ENCODE peak calls at places on chromosome 3, in nine cellular contexts. One of them, this sample, is unnamed.

GRCh38 chr3:11544413-11545181 is 99.1 kb downstream of the VGLL4 start:
- DNase-seq in H7: peak; percentile 78
- DNase-seq in DND-41: no peak
- DNase-seq in cardiac fibroblast: peak; percentile 58
- DNase-seq in pancreas: no peak
- DNase-seq in transverse colon: no peak
- DNase-seq in mammary epithelial cell: no peak
- DNase-seq in thoracic aorta: no peak
- DNase-seq in SJSA1: peak; percentile 77
- DNase-seq in this sample: no peak

GRCh38 chr3:48899298-48899697 is 616 bp upstream of the SLC25A20 start:
- DNase-seq in SJSA1: no peak
- DNase-seq in cardiac fibroblast: no peak
- DNase-seq in thoracic aorta: no peak
- DNase-seq in transverse colon: no peak
- DNase-seq in DND-41: peak; percentile 56
- DNase-seq in H7: no peak
- DNase-seq in pancreas: no peak
- DNase-seq in mammary epithelial cell: no peak
- DNase-seq in this sample: no peak

GRCh38 chr3:146342971-146343370 is 92.1 kb upstream of the PLSCR4 start:
- DNase-seq in thoracic aorta: no peak
- DNase-seq in SJSA1: no peak
- DNase-seq in transverse colon: no peak
- DNase-seq in mammary epithelial cell: no peak
- DNase-seq in pancreas: no peak
- DNase-seq in H7: no peak
- DNase-seq in cardiac fibroblast: peak; percentile 46
- DNase-seq in DND-41: no peak
- DNase-seq in this sample: no peak

GRCh38 chr3:136232413-136232812 is 17.7 kb upstream of the PCCB start:
- DNase-seq in SJSA1: no peak
- DNase-seq in mammary epithelial cell: no peak
- DNase-seq in transverse colon: no peak
- DNase-seq in cardiac fibroblast: no peak
- DNase-seq in pancreas: no peak
- DNase-seq in H7: no peak
- DNase-seq in thoracic aorta: no peak
- DNase-seq in DND-41: no peak
- DNase-seq in this sample: no peak

GRCh38 chr3:72947715-72948507 is 48.7 kb upstream of the PPP4R2 start:
- DNase-seq in H7: no peak
- DNase-seq in transverse colon: no peak
- DNase-seq in SJSA1: no peak
- DNase-seq in cardiac fibroblast: no peak
- DNase-seq in DND-41: no peak
- DNase-seq in mammary epithelial cell: no peak
- DNase-seq in thoracic aorta: no peak
- DNase-seq in pancreas: no peak
- DNase-seq in this sample: no peak

GRCh38 chr3:126979076-126979628 is 3.8 kb upstream of the PLXNA1 start:
- DNase-seq in pancreas: no peak
- DNase-seq in SJSA1: no peak
- DNase-seq in thoracic aorta: no peak
- DNase-seq in DND-41: no peak
- DNase-seq in mammary epithelial cell: no peak
- DNase-seq in H7: no peak
- DNase-seq in cardiac fibroblast: no peak
- DNase-seq in transverse colon: no peak
- DNase-seq in this sample: no peak

GRCh38 chr3:124492824-124493223 is 237.4 kb upstream of the UMPS start:
- DNase-seq in transverse colon: peak; percentile 69
- DNase-seq in cardiac fibroblast: peak; percentile 29
- DNase-seq in DND-41: peak; percentile 17
- DNase-seq in H7: peak; percentile 44
- DNase-seq in pancreas: peak; percentile 45
- DNase-seq in SJSA1: no peak
- DNase-seq in thoracic aorta: no peak
- DNase-seq in mammary epithelial cell: peak; percentile 68
- DNase-seq in this sample: no peak

GRCh38 chr3:149771652-149772271 is 19.5 kb upstream of the COMMD2 start:
- DNase-seq in DND-41: peak; percentile 47
- DNase-seq in thoracic aorta: peak; percentile 15
- DNase-seq in pancreas: peak; percentile 15
- DNase-seq in cardiac fibroblast: peak; percentile 59
- DNase-seq in SJSA1: peak; percentile 55
- DNase-seq in transverse colon: peak; percentile 43
- DNase-seq in mammary epithelial cell: no peak
- DNase-seq in H7: peak; percentile 53
- DNase-seq in this sample: no peak

GRCh38 chr3:42874749-42875148 is 930 bp downstream of the CYP8B1 start:
- DNase-seq in cardiac fibroblast: no peak
- DNase-seq in transverse colon: no peak
- DNase-seq in thoracic aorta: no peak
- DNase-seq in H7: no peak
- DNase-seq in SJSA1: no peak
- DNase-seq in DND-41: no peak
- DNase-seq in pancreas: no peak
- DNase-seq in mammary epithelial cell: no peak
- DNase-seq in this sample: no peak

GRCh38 chr3:146065573-146066006 is 95.4 kb downstream of the PLOD2 start:
- DNase-seq in DND-41: peak; percentile 7
- DNase-seq in pancreas: peak; percentile 6
- DNase-seq in mammary epithelial cell: peak; percentile 24
- DNase-seq in cardiac fibroblast: peak; percentile 85
- DNase-seq in H7: no peak
- DNase-seq in SJSA1: no peak
- DNase-seq in thoracic aorta: no peak
- DNase-seq in transverse colon: no peak
- DNase-seq in this sample: no peak

GRCh38 chr3:167776144-167776685 is 40.7 kb downstream of the SERPINI1 start:
- DNase-seq in transverse colon: no peak
- DNase-seq in DND-41: no peak
- DNase-seq in thoracic aorta: no peak
- DNase-seq in SJSA1: no peak
- DNase-seq in mammary epithelial cell: no peak
- DNase-seq in cardiac fibroblast: no peak
- DNase-seq in H7: no peak
- DNase-seq in pancreas: no peak
- DNase-seq in this sample: no peak

GRCh38 chr3:151217208-151217607 is 14.2 kb upstream of the GPR171 start:
- DNase-seq in H7: no peak
- DNase-seq in thoracic aorta: no peak
- DNase-seq in transverse colon: no peak
- DNase-seq in cardiac fibroblast: no peak
- DNase-seq in mammary epithelial cell: no peak
- DNase-seq in SJSA1: no peak
- DNase-seq in pancreas: no peak
- DNase-seq in DND-41: no peak
- DNase-seq in this sample: no peak

GRCh38 chr3:135051409-135051946 is 256.4 kb downstream of the EPHB1 start:
- DNase-seq in pancreas: no peak
- DNase-seq in thoracic aorta: no peak
- DNase-seq in transverse colon: no peak
- DNase-seq in H7: no peak
- DNase-seq in mammary epithelial cell: no peak
- DNase-seq in DND-41: no peak
- DNase-seq in SJSA1: no peak
- DNase-seq in cardiac fibroblast: no peak
- DNase-seq in this sample: no peak

GRCh38 chr3:9884555-9885165 is 4.6 kb upstream of the CIDEC start:
- DNase-seq in pancreas: no peak
- DNase-seq in thoracic aorta: no peak
- DNase-seq in H7: no peak
- DNase-seq in DND-41: no peak
- DNase-seq in mammary epithelial cell: peak; percentile 91
- DNase-seq in SJSA1: peak; percentile 67
- DNase-seq in cardiac fibroblast: peak; percentile 96
- DNase-seq in transverse colon: no peak
- DNase-seq in this sample: no peak

GRCh38 chr3:23203651-23204111 is 554 bp downstream of the UBE2E2 start:
- DNase-seq in mammary epithelial cell: peak; percentile 41
- DNase-seq in DND-41: peak; percentile 8
- DNase-seq in thoracic aorta: no peak
- DNase-seq in SJSA1: no peak
- DNase-seq in transverse colon: peak; percentile 11
- DNase-seq in H7: peak; percentile 44
- DNase-seq in pancreas: peak; percentile 2
- DNase-seq in cardiac fibroblast: no peak
- DNase-seq in this sample: no peak

GRCh38 chr3:18424213-18424861 is 802 bp downstream of the SATB1 start:
- DNase-seq in SJSA1: no peak
- DNase-seq in thoracic aorta: no peak
- DNase-seq in cardiac fibroblast: no peak
- DNase-seq in transverse colon: peak; percentile 15
- DNase-seq in H7: peak; percentile 44
- DNase-seq in mammary epithelial cell: no peak
- DNase-seq in DND-41: peak; percentile 40
- DNase-seq in pancreas: no peak
- DNase-seq in this sample: no peak

GRCh38 chr3:4988815-4989648 is 9.8 kb downstream of the BHLHE40 start:
- DNase-seq in DND-41: no peak
- DNase-seq in transverse colon: peak; percentile 53
- DNase-seq in thoracic aorta: no peak
- DNase-seq in SJSA1: no peak
- DNase-seq in pancreas: peak; percentile 78
- DNase-seq in cardiac fibroblast: peak; percentile 44
- DNase-seq in mammary epithelial cell: no peak
- DNase-seq in H7: peak; percentile 16
- DNase-seq in this sample: no peak

GRCh38 chr3:172746476-172746875 is 4.0 kb upstream of the ECT2 start:
- DNase-seq in pancreas: no peak
- DNase-seq in transverse colon: no peak
- DNase-seq in thoracic aorta: no peak
- DNase-seq in cardiac fibroblast: peak; percentile 12
- DNase-seq in DND-41: no peak
- DNase-seq in mammary epithelial cell: no peak
- DNase-seq in SJSA1: no peak
- DNase-seq in H7: no peak
- DNase-seq in this sample: no peak

DNA sequence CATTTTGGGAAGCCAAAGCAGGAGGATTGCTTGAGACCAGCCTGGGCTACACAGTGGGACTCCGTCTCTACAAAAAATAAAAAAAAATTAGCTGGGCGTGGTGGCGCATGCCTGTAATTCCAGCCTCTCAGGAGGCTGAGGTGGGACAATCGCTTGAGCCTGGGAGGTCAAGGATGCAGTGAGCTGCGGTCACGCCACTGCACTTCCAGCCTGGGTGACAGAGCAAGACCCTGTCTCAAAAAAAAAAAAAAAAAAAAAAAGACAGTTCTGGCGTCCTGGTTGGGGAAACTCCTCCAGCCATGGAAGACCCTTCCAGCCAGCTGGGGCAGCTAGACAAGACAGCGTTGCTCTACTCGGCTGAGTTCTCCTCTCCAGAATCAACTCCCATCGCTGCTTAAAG is 36.5 kb downstream of the CPN2 start:
- DNase-seq in thoracic aorta: no peak
- DNase-seq in DND-41: no peak
- DNase-seq in cardiac fibroblast: no peak
- DNase-seq in pancreas: no peak
- DNase-seq in H7: no peak
- DNase-seq in mammary epithelial cell: no peak
- DNase-seq in SJSA1: no peak
- DNase-seq in transverse colon: no peak
- DNase-seq in this sample: no peak
- H3K4me3 ChIP-seq in thoracic aorta: no peak overlapping the region
- H3K4me3 ChIP-seq in DND-41: no peak overlapping the region
- H3K4me3 ChIP-seq in cardiac fibroblast: no peak overlapping the region
- H3K4me3 ChIP-seq in pancreas: no peak overlapping the region
- H3K4me3 ChIP-seq in H7: no peak overlapping the region
- H3K4me3 ChIP-seq in mammary epithelial cell: no peak overlapping the region
- H3K4me3 ChIP-seq in SJSA1: no peak overlapping the region
- H3K4me3 ChIP-seq in transverse colon: no peak overlapping the region
- H3K4me3 ChIP-seq in this sample: peak overlapping the region; percentile 63

DNA sequence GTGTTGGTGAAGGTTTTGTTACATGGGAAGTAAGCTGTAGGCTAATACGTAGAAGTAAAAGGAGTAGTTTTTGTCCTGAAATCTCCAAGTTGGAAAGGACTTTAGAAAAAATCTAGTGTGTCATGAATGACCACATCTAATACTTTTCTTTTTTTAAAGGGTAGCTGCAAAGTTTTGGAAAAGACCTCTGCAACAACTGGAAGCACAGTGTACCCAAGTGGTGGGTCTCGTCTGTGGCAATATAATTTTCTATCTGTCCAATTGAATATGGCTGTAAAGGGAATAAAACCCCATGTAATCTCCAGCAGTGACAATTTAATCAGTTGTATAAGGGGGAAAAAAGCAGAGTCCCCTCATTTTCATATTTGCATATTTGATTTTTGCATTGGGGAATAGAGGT is 531.2 kb downstream of the ZIC1 start:
- DNase-seq in cardiac fibroblast: no peak
- DNase-seq in mammary epithelial cell: no peak
- DNase-seq in H7: no peak
- DNase-seq in thoracic aorta: no peak
- DNase-seq in pancreas: no peak
- DNase-seq in DND-41: no peak
- DNase-seq in transverse colon: no peak
- DNase-seq in SJSA1: no peak
- DNase-seq in this sample: no peak
- H3K4me3 ChIP-seq in cardiac fibroblast: no peak overlapping the region
- H3K4me3 ChIP-seq in mammary epithelial cell: no peak overlapping the region
- H3K4me3 ChIP-seq in H7: no peak overlapping the region
- H3K4me3 ChIP-seq in thoracic aorta: no peak overlapping the region
- H3K4me3 ChIP-seq in pancreas: no peak overlapping the region
- H3K4me3 ChIP-seq in DND-41: no peak overlapping the region
- H3K4me3 ChIP-seq in transverse colon: no peak overlapping the region
- H3K4me3 ChIP-seq in SJSA1: no peak overlapping the region
- H3K4me3 ChIP-seq in this sample: no peak overlapping the region

GRCh38 chr3:8665407-8665896 is 20.9 kb upstream of the SSUH2 start:
- DNase-seq in pancreas: no peak
- DNase-seq in mammary epithelial cell: no peak
- DNase-seq in cardiac fibroblast: no peak
- DNase-seq in SJSA1: no peak
- DNase-seq in thoracic aorta: no peak
- DNase-seq in DND-41: no peak
- DNase-seq in transverse colon: no peak
- DNase-seq in H7: no peak
- DNase-seq in this sample: no peak
- H3K4me3 ChIP-seq in pancreas: no peak overlapping the region
- H3K4me3 ChIP-seq in mammary epithelial cell: no peak overlapping the region
- H3K4me3 ChIP-seq in cardiac fibroblast: no peak overlapping the region
- H3K4me3 ChIP-seq in SJSA1: no peak overlapping the region
- H3K4me3 ChIP-seq in thoracic aorta: no peak overlapping the region
- H3K4me3 ChIP-seq in DND-41: no peak overlapping the region
- H3K4me3 ChIP-seq in transverse colon: no peak overlapping the region
- H3K4me3 ChIP-seq in H7: no peak overlapping the region
- H3K4me3 ChIP-seq in this sample: no peak overlapping the region

DNA sequence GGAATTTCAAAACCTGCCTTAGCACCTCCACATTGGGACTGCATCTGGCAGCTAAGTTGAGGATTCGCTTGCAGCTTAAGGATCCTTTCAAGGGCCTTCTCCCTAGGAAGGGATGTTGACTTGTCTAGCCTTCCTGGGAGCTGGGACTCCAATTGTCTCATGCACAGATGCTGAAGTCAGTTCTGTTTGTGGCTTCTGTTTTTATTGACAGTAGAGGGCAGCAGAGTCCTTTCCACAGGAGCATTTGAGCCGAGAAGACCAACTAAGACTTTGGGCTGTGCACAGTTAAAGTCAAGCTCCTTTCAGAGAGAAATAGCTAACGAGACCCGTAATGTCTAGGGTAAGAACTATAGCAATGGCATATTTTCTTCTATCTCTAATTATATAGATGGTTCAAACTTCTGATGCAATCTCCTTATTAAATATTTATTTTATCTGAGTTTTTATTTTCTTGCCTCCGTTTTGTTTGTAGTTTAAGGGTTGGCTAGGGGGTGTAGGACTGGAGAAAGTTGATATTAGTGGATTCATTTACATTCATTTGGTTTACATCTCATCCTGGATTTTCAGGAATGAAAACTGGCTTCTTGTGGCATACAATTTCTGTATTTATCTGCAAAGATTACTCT is 59.7 kb upstream of the KBTBD8 start:
- DNase-seq in cardiac fibroblast: peak; percentile 80
- DNase-seq in DND-41: peak; percentile 45
- DNase-seq in pancreas: peak; percentile 7
- DNase-seq in mammary epithelial cell: peak; percentile 46
- DNase-seq in transverse colon: peak; percentile 19
- DNase-seq in thoracic aorta: no peak
- DNase-seq in SJSA1: no peak
- DNase-seq in H7: peak; percentile 35
- DNase-seq in this sample: no peak
- H3K4me3 ChIP-seq in cardiac fibroblast: no peak overlapping the region
- H3K4me3 ChIP-seq in DND-41: no peak overlapping the region
- H3K4me3 ChIP-seq in pancreas: no peak overlapping the region
- H3K4me3 ChIP-seq in mammary epithelial cell: no peak overlapping the region
- H3K4me3 ChIP-seq in transverse colon: no peak overlapping the region
- H3K4me3 ChIP-seq in thoracic aorta: no peak overlapping the region
- H3K4me3 ChIP-seq in SJSA1: no peak overlapping the region
- H3K4me3 ChIP-seq in H7: no peak overlapping the region
- H3K4me3 ChIP-seq in this sample: no peak overlapping the region